ENCODE peak calls at places on chromosome 15, in four cellular contexts. E is cardiac fibroblast; H is choroid plexus epithelial cell; D is CD4-positive, alpha-beta T cell. L is an unnamed sample.

GRCh38 chr15:92462771-92463170 is 69.1 kb downstream of the ST8SIA2 start:
- DNase-seq in H (no peak), E (no peak), D (no peak), L (no peak)

GRCh38 chr15:53448215-53449001 is 311.1 kb downstream of the WDR72 start:
- DNase-seq in E (no peak), H (no peak), D (no peak), L (no peak)

GRCh38 chr15:78930577-78931388 is 14.1 kb downstream of the CTSH start:
- DNase-seq in D (no peak), E (peak; percentile 86), H (peak; percentile 82), L (peak; percentile 74)

GRCh38 chr15:93047621-93048425 is 41.2 kb downstream of the RGMA start:
- DNase-seq in D (peak; percentile 29), E (no peak), H (no peak), L (no peak)

GRCh38 chr15:42150246-42150970 is 6.0 kb downstream of the PLA2G4F start:
- DNase-seq in E (no peak), D (no peak), H (no peak), L (no peak)

GRCh38 chr15:76189106-76189505 is 122.2 kb downstream of the ETFA start:
- DNase-seq in D (no peak), H (no peak), E (no peak), L (no peak)

GRCh38 chr15:75024102-75024636 is 779 bp downstream of the PPCDC start:
- DNase-seq in H (peak; percentile 43), D (no peak), E (peak; percentile 47), L (peak; percentile 43)

GRCh38 chr15:23397779-23398178 is 43.2 kb downstream of the GOLGA8S start:
- DNase-seq in D (no peak), H (no peak), E (no peak), L (no peak)

GRCh38 chr15:69359724-69360123 is 54.4 kb upstream of the KIF23 start:
- DNase-seq in H (peak; percentile 57), D (no peak), E (peak; percentile 12), L (peak; percentile 20)

GRCh38 chr15:22257047-22257667 is 176.8 kb downstream of the OR4M2 start:
- DNase-seq in D (no peak), H (no peak), E (no peak), L (no peak)

GRCh38 chr15:38176155-38176554 is 76.5 kb upstream of the SPRED1 start:
- DNase-seq in D (no peak), E (peak; percentile 77), H (peak; percentile 72), L (peak; percentile 77)

GRCh38 chr15:40258544-40258943 is 19.7 kb downstream of the PAK6 start:
- DNase-seq in E (no peak), D (no peak), H (peak; percentile 82), L (no peak)

GRCh38 chr15:70339551-70340517 is 242.1 kb upstream of the TLE3 start:
- DNase-seq in E (peak; percentile 50), D (no peak), H (peak; percentile 67), L (peak; percentile 62)

GRCh38 chr15:70343961-70344360 is 246.2 kb upstream of the TLE3 start:
- DNase-seq in D (no peak), E (no peak), H (no peak), L (no peak)

GRCh38 chr15:23912191-23912590 is 225.1 kb upstream of the NDN start:
- DNase-seq in E (no peak), H (no peak), D (no peak), L (no peak)

GRCh38 chr15:71748327-71748726 is 62.0 kb upstream of the NR2E3 start:
- DNase-seq in E (peak; percentile 64), D (no peak), H (peak; percentile 62), L (no peak)

GRCh38 chr15:84981711-84982300 is at the start of gene PDE8A:
- DNase-seq in E (no peak), H (peak; percentile 58), D (peak; percentile 17), L (peak; percentile 52)

GRCh38 chr15:67569668-67570067 is 27.2 kb downstream of the MAP2K5 start:
- DNase-seq in E (no peak), D (no peak), H (no peak), L (no peak)

GRCh38 chr15:46708226-46708625 is 1009.1 kb upstream of the SEMA6D start:
- DNase-seq in H (no peak), D (no peak), E (no peak), L (no peak)

GRCh38 chr15:53644681-53645080 is 114.8 kb downstream of the WDR72 start:
- DNase-seq in D (no peak), H (no peak), E (no peak), L (no peak)

GRCh38 chr15:83999396-84000120 is 236.0 kb upstream of the GOLGA6L4 start:
- DNase-seq in D (no peak), H (peak; percentile 22), E (peak; percentile 6), L (no peak)

GRCh38 chr15:53511175-53511574 is 248.3 kb downstream of the WDR72 start:
- DNase-seq in H (no peak), D (no peak), E (no peak), L (no peak)

GRCh38 chr15:88810449-88810848 is 7.2 kb downstream of the ACAN start:
- DNase-seq in H (peak; percentile 30), E (peak; percentile 34), D (no peak), L (peak; percentile 5)

GRCh38 chr15:49686626-49687025 is 65.8 kb downstream of the DTWD1 start:
- DNase-seq in E (peak; percentile 49), D (no peak), H (peak; percentile 9), L (peak; percentile 69)

GRCh38 chr15:62600376-62600775 is 435.3 kb upstream of the C2CD4B start:
- DNase-seq in D (no peak), E (no peak), H (no peak), L (no peak)

GRCh38 chr15:38069506-38069905 is 135.1 kb downstream of the TMCO5A start:
- DNase-seq in D (no peak), H (peak; percentile 91), E (peak; percentile 95), L (peak; percentile 84)

GRCh38 chr15:63668601-63669000 is 71.4 kb downstream of the FBXL22 start:
- DNase-seq in E (no peak), D (no peak), H (no peak), L (no peak)

GRCh38 chr15:32998979-32999677 is 195.4 kb downstream of the FMN1 start:
- DNase-seq in H (no peak), E (no peak), D (no peak), L (no peak)

GRCh38 chr15:56472278-56472677 is 7.3 kb upstream of the MNS1 start:
- DNase-seq in E (no peak), H (no peak), D (no peak), L (no peak)

GRCh38 chr15:40082195-40082868 is 26.3 kb downstream of the BMF start:
- DNase-seq in E (no peak), D (no peak), H (no peak), L (no peak)

GRCh38 chr15:92541197-92542190 is 114.1 kb downstream of the FAM174B start:
- DNase-seq in H (no peak), E (no peak), D (no peak), L (no peak)

GRCh38 chr15:50134524-50135024 is 15.5 kb upstream of the ATP8B4 start:
- DNase-seq in D (no peak), E (peak; percentile 84), H (peak; percentile 95), L (peak; percentile 70)

GRCh38 chr15:39365873-39366272 is 215.0 kb upstream of the THBS1 start:
- DNase-seq in E (no peak), D (no peak), H (no peak), L (no peak)

GRCh38 chr15:90531147-90531546 is 1.4 kb downstream of the CRTC3 start:
- DNase-seq in E (no peak), D (no peak), H (no peak), L (no peak)

GRCh38 chr15:90530250-90531051 is 728 bp downstream of the CRTC3 start:
- DNase-seq in E (peak; percentile 40), H (peak; percentile 25), D (peak; percentile 28), L (peak; percentile 38)

GRCh38 chr15:90535254-90535653 is 5.5 kb downstream of the CRTC3 start:
- DNase-seq in E (no peak), H (no peak), D (no peak), L (no peak)

GRCh38 chr15:90529008-90529368 is 735 bp upstream of the CRTC3 start:
- DNase-seq in H (no peak), E (no peak), D (no peak), L (no peak)

GRCh38 chr15:90529369-90530249 is at the start of gene CRTC3:
- DNase-seq in E (peak; percentile 51), H (peak; percentile 66), D (peak; percentile 31), L (peak; percentile 50)
- TF ChIP-seq CTCF in E (peak; percentile 2), H (peak; percentile 33), D (no peak), L (no peak)

GRCh38 chr15:66187271-66187670 is 66.3 kb downstream of the MEGF11 start:
- DNase-seq in D (no peak), H (no peak), E (no peak), L (peak; percentile 6)

GRCh38 chr15:66186049-66186825 is 67.3 kb downstream of the MEGF11 start:
- DNase-seq in D (no peak), E (no peak), H (no peak), L (peak; percentile 5)

GRCh38 chr15:66189291-66189690 is 64.3 kb downstream of the MEGF11 start:
- DNase-seq in D (no peak), H (no peak), E (no peak), L (no peak)

GRCh38 chr15:66184936-66185790 is 68.4 kb downstream of the MEGF11 start:
- DNase-seq in E (peak; percentile 1), D (no peak), H (no peak), L (peak; percentile 40)

GRCh38 chr15:66188464-66188863 is 65.1 kb downstream of the MEGF11 start:
- DNase-seq in H (no peak), E (no peak), D (no peak), L (no peak)
- TF ChIP-seq CTCF in H (no peak), E (no peak), D (no peak), L (no peak)

DNA sequence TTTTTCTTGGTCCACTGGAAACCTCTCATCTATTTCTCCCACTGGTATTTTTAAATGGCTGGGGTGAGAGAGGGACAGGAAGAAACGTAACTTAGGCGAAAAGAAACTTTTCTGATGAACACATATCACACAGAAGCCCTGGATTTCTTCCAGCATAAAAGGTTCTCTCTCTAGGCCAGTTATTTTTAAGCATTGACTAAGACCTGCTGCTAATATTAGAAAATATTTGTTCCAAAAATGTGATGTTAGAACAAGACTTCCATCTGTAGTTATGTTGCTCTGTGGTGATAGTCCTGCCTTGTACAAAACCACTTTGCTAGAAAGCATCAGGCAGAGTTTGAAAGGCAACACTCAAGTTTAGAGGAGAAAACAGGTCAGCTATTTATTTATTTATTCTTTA is 537.7 kb downstream of the MCTP2 start:
- DNase-seq in E (no peak), D (no peak), H (no peak), L (no peak)
- TF ChIP-seq CTCF in E (no peak), D (no peak), H (no peak), L (no peak)

DNA sequence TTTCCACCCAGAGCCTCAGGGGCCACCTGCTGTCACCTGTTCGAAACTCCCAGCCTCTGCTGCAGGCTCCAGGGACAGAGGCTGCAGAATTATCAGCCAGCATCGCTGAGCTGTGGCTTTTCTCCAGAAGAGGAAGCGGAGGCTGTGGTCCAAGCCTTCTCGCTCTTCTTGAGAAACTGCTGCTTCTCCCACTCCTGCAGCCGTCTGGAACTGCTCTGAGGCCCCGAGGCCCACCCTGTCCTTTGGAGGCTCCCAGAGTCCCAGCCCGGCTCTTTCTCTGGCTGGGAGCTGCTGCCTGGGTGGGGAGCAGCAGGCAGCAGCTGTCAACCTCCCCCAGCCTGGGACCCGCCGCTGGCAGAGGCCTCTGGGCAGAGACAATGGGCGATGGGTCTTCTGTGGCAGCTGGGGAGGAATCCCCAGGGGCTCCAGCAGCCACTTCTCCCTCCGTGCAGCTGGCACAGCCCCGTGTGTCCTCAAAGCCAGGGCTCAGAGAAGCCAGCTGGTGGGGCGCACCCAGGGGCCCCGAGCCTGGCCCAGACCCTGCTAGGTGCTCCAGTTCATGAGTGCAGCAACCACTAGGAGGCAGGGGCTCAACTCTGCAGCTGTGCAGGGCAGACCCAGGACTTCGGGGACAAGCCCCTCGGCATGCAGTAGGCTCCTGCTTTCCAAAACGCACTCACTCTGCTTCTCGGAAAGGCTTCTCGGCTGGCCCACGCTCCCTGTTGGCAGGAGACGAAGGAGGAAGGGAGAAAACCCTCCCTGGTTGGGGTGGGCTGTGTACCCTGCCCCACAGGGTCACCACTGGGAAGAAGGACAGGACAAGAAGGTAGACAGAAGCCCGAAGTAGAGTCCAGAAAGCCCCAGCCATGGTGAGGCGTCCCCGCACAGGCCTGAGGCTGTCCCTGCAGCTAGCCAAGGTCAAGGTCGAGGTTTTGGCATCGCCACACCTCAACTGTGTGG is 49.9 kb upstream of the FURIN start:
- DNase-seq in H (no peak), E (no peak), D (no peak), L (no peak)
- TF ChIP-seq CTCF in H (peak; percentile 29), E (peak; percentile 19), D (peak; percentile 22), L (peak; percentile 19)

L was measured in fibroblast of pulmonary artery.